ENCODE peak calls at places on chromosome 3, in nine cellular contexts. W is stimulated activated naive CD4-positive, alpha-beta T cell; Q is A549; N is K562; E is amygdala; M is H4; U is RWPE1; S is GM04504; R is central memory CD4-positive, alpha-beta T cell. K is an unnamed sample.

GRCh38 chr3:73623996-73624362 is 762 bp downstream of the PDZRN3 start:
- DNase-seq in W (no peak), Q (no peak), N (no peak), E (no peak), M (no peak), U (no peak), S (peak), R (no peak), K (no peak)

GRCh38 chr3:64354221-64354620 is 129.0 kb upstream of the PRICKLE2 start:
- DNase-seq in W (no peak), Q (no peak), N (no peak), E (no peak), M (no peak), U (no peak), S (no peak), R (no peak), K (no peak)

GRCh38 chr3:66582721-66583141 is 81.9 kb upstream of the LRIG1 start:
- DNase-seq in W (no peak), Q (no peak), N (no peak), E (no peak), M (peak), U (no peak), S (peak), R (peak), K (no peak)

GRCh38 chr3:197356275-197356674 is 57.9 kb upstream of the DLG1 start:
- DNase-seq in W (no peak), Q (no peak), N (no peak), E (no peak), M (no peak), U (no peak), S (no peak), R (no peak), K (no peak)

GRCh38 chr3:168066882-168067281 is 28.8 kb downstream of the GOLIM4 start:
- DNase-seq in W (no peak), Q (no peak), N (no peak), E (no peak), M (no peak), U (no peak), S (no peak), R (no peak), K (no peak)

GRCh38 chr3:169143471-169143870 is 520.0 kb downstream of the MECOM start:
- DNase-seq in W (no peak), Q (no peak), N (no peak), E (no peak), M (no peak), U (no peak), S (no peak), R (no peak), K (no peak)

GRCh38 chr3:18751514-18751913 is 326.4 kb upstream of the SATB1 start:
- DNase-seq in W (no peak), Q (no peak), N (no peak), E (no peak), M (no peak), U (no peak), S (no peak), R (no peak), K (no peak)

GRCh38 chr3:65439641-65440040 is 599.1 kb downstream of the MAGI1 start:
- DNase-seq in W (no peak), Q (peak), N (peak), E (no peak), M (peak), U (peak), S (peak), R (no peak), K (peak)

GRCh38 chr3:142270407-142270806 is 45.0 kb upstream of the GK5 start:
- DNase-seq in W (no peak), Q (no peak), N (no peak), E (no peak), M (no peak), U (no peak), S (no peak), R (peak), K (no peak)

GRCh38 chr3:52149726-52150125 is 4.5 kb downstream of the POC1A start:
- DNase-seq in W (no peak), Q (no peak), N (no peak), E (no peak), M (no peak), U (no peak), S (no peak), R (no peak), K (no peak)

GRCh38 chr3:38650248-38650940 is 907 bp upstream of the SCN5A start:
- DNase-seq in W (no peak), Q (peak), N (peak), E (no peak), M (no peak), U (no peak), S (no peak), R (peak), K (no peak)

GRCh38 chr3:139297588-139298311 is 46.1 kb upstream of the MRPS22 start:
- DNase-seq in W (no peak), Q (no peak), N (no peak), E (no peak), M (no peak), U (no peak), S (no peak), R (no peak), K (no peak)

GRCh38 chr3:188607810-188608209 is 453.9 kb downstream of the LPP start:
- DNase-seq in W (no peak), Q (no peak), N (no peak), E (no peak), M (no peak), U (no peak), S (no peak), R (no peak), K (peak)